ENCODE peak calls at places on chromosome 16, in five cellular contexts. One of them, this sample, is unnamed. For H3K4me1, the result is how much of the 10 kb centered on the place peaks cover.

GRCh38 chr16:27286446-27286845 is 17.9 kb upstream of the NSMCE1 start:
- DNase-seq in K562: no peak
- DNase-seq in mesendoderm: no peak
- DNase-seq in HepG2: peak
- DNase-seq in GM23248: peak
- DNase-seq in this sample: no peak

GRCh38 chr16:10356870-10357842 is 28.7 kb upstream of the ATF7IP2 start:
- DNase-seq in GM23248: no peak
- DNase-seq in K562: no peak
- DNase-seq in mesendoderm: no peak
- DNase-seq in HepG2: peak
- DNase-seq in this sample: no peak

GRCh38 chr16:47731252-47731651 is 270.1 kb downstream of the PHKB start:
- DNase-seq in mesendoderm: no peak
- DNase-seq in HepG2: peak
- DNase-seq in GM23248: peak
- DNase-seq in K562: no peak
- DNase-seq in this sample: no peak

GRCh38 chr16:58497935-58498334 is 2.0 kb upstream of the NDRG4 start:
- DNase-seq in HepG2: no peak
- DNase-seq in K562: no peak
- DNase-seq in GM23248: no peak
- DNase-seq in mesendoderm: no peak
- DNase-seq in this sample: peak

GRCh38 chr16:73047536-73048291 is at the start of gene ZFHX3:
- DNase-seq in GM23248: peak
- DNase-seq in mesendoderm: peak
- DNase-seq in HepG2: peak
- DNase-seq in K562: no peak
- DNase-seq in this sample: peak

GRCh38 chr16:75052481-75053211 is 53.8 kb downstream of the ZNRF1 start:
- DNase-seq in HepG2: no peak
- DNase-seq in K562: no peak
- DNase-seq in mesendoderm: peak
- DNase-seq in GM23248: no peak
- DNase-seq in this sample: no peak

GRCh38 chr16:590165-590874 is 454 bp downstream of the RAB40C start:
- DNase-seq in K562: peak
- DNase-seq in mesendoderm: no peak
- DNase-seq in GM23248: peak
- DNase-seq in HepG2: no peak
- DNase-seq in this sample: peak

GRCh38 chr16:84739349-84740124 is 39.7 kb downstream of the USP10 start:
- DNase-seq in GM23248: peak
- DNase-seq in mesendoderm: no peak
- DNase-seq in HepG2: peak
- DNase-seq in K562: no peak
- DNase-seq in this sample: no peak

GRCh38 chr16:88535181-88535856 is 34.9 kb upstream of the ZC3H18 start:
- DNase-seq in K562: no peak
- DNase-seq in HepG2: no peak
- DNase-seq in mesendoderm: no peak
- DNase-seq in GM23248: no peak
- DNase-seq in this sample: peak

GRCh38 chr16:88534731-88535141 is 35.5 kb upstream of the ZC3H18 start:
- DNase-seq in mesendoderm: peak
- DNase-seq in HepG2: no peak
- DNase-seq in K562: no peak
- DNase-seq in GM23248: peak
- DNase-seq in this sample: peak

GRCh38 chr16:88532434-88533241 is 37.6 kb upstream of the ZC3H18 start:
- DNase-seq in mesendoderm: no peak
- DNase-seq in HepG2: no peak
- DNase-seq in GM23248: no peak
- DNase-seq in K562: no peak
- DNase-seq in this sample: peak

GRCh38 chr16:88533381-88533831 is 36.8 kb upstream of the ZC3H18 start:
- DNase-seq in HepG2: no peak
- DNase-seq in GM23248: peak
- DNase-seq in mesendoderm: peak
- DNase-seq in K562: no peak
- DNase-seq in this sample: peak

GRCh38 chr16:88533945-88534641 is 36.1 kb upstream of the ZC3H18 start:
- DNase-seq in HepG2: no peak
- DNase-seq in mesendoderm: peak
- DNase-seq in K562: no peak
- DNase-seq in GM23248: peak
- DNase-seq in this sample: peak
- H3K9ac ChIP-seq in HepG2: no peak
- H3K9ac ChIP-seq in mesendoderm: peak
- H3K9ac ChIP-seq in K562: no peak
- H3K9ac ChIP-seq in GM23248: peak
- H3K9ac ChIP-seq in this sample: no peak

GRCh38 chr16:56262879-56263245 is 71.6 kb downstream of the GNAO1 start:
- DNase-seq in GM23248: no peak
- DNase-seq in K562: peak
- DNase-seq in mesendoderm: no peak
- DNase-seq in HepG2: no peak
- DNase-seq in this sample: no peak
- H3K27ac ChIP-seq in GM23248: no peak
- H3K27ac ChIP-seq in K562: peak
- H3K27ac ChIP-seq in mesendoderm: no peak
- H3K27ac ChIP-seq in HepG2: no peak
- H3K27ac ChIP-seq in this sample: no peak

GRCh38 chr16:70685938-70686375 is at the start of gene MTSS2:
- DNase-seq in K562: peak
- DNase-seq in mesendoderm: peak
- DNase-seq in GM23248: peak
- DNase-seq in HepG2: peak
- DNase-seq in this sample: peak
- H3K4me1 ChIP-seq in K562: under half
- H3K4me1 ChIP-seq in mesendoderm: under half
- H3K4me1 ChIP-seq in GM23248: under half
- H3K4me1 ChIP-seq in HepG2: half or more
- H3K4me1 ChIP-seq in this sample: half or more

DNA sequence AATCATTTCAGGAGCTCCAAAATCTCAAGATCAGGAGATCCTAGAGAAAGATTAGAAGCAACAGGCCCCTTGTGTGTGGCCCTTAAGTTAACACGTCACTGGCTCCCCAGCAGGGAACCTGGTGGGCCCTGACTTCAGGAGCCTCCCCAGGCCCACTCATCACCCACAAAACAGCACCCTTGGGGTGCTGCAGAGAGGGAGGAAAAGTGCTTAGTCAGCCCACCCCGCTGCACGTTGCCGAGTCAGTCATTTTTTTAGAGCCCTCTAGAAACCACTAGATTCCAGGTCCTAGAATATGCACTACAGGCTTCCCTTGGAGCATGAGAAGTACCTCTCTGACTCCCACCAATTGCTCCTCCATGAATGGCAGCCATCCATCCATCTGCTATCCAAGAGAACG is 156.6 kb downstream of the XYLT1 start:
- DNase-seq in GM23248: no peak
- DNase-seq in HepG2: no peak
- DNase-seq in K562: no peak
- DNase-seq in mesendoderm: no peak
- DNase-seq in this sample: no peak
- H3K9ac ChIP-seq in GM23248: no peak
- H3K9ac ChIP-seq in HepG2: no peak
- H3K9ac ChIP-seq in K562: no peak
- H3K9ac ChIP-seq in mesendoderm: no peak
- H3K9ac ChIP-seq in this sample: no peak

DNA sequence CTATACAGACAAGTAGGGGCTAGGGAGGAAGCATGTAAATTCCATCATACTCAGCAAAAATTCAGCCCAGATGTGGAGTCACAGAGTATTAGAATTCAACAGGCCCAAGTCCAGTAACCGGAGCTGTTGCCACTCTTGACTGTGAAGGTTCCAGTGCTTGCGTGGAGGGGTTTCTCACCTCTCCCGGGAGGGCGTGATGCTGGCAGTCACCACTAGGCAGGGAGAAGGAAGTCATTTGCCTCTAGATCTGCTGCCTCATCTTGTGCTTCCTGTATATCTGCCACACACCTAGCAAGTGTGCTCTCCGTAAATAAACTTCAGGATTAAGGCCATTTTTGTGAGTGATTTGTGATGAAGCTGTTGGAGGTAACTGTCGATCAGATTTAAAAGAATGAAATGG is 1.0 kb upstream of the CKLF start:
- DNase-seq in HepG2: peak
- DNase-seq in mesendoderm: peak
- DNase-seq in GM23248: peak
- DNase-seq in K562: peak
- DNase-seq in this sample: no peak
- H3K27ac ChIP-seq in HepG2: peak
- H3K27ac ChIP-seq in mesendoderm: no peak
- H3K27ac ChIP-seq in GM23248: peak
- H3K27ac ChIP-seq in K562: peak
- H3K27ac ChIP-seq in this sample: no peak

DNA sequence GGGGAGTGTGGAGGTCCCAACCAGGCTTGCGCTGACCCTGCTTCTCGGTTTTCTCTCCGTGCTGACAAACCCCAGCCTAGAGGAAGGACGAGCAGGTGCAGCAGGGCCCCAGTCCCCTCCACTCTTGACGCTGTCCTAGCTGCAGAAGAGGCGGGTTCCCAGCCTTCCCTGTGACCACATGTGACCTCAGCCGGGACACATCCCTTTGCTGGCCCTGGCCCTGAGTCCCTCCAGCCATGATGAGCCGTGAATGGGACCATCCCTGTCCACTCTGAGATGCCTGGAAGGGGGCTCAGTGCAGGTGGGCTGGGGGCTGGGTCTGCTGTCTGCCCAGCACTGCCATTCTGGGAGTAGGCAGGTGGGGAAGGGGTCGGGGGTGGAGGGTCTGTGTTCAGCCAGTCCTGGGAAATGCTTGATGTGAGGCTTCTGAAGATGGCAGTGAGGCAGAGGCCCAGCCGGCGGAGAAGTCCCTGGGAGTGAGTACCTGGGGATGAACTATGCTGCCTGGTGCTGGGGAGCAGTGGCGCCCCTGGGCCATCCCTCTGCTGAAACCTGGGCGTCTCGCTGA is 1.9 kb upstream of the TUBB3 start:
- DNase-seq in GM23248: peak
- DNase-seq in mesendoderm: peak
- DNase-seq in K562: no peak
- DNase-seq in HepG2: peak
- DNase-seq in this sample: peak
- H3K4me1 ChIP-seq in GM23248: under half
- H3K4me1 ChIP-seq in mesendoderm: under half
- H3K4me1 ChIP-seq in K562: under half
- H3K4me1 ChIP-seq in HepG2: half or more
- H3K4me1 ChIP-seq in this sample: under half

DNA sequence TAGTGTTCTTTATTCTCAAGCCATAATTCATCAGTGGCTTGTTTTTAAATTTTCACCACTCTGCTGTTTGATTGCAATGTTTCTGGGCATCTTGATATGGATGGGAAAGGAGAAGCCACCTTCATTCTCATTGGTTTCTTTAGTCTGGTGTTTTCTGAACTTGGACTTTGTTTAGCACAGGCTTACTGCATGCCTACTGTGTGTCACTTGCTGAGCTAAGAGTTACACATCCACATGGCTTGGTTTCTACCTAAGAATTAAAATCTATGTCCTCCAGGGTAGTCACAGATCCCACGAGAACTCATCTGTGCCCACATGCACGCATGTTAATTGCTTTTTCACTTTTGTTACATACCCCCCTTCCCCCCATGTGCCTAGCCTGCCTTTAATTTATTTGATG is 4.6 kb downstream of the CMIP start:
- DNase-seq in GM23248: no peak
- DNase-seq in HepG2: no peak
- DNase-seq in mesendoderm: no peak
- DNase-seq in K562: no peak
- DNase-seq in this sample: no peak
- H3K9ac ChIP-seq in GM23248: no peak
- H3K9ac ChIP-seq in HepG2: peak
- H3K9ac ChIP-seq in mesendoderm: no peak
- H3K9ac ChIP-seq in K562: no peak
- H3K9ac ChIP-seq in this sample: no peak

GRCh38 chr16:56915311-56916105 is 16.4 kb upstream of the HERPUD1 start:
- DNase-seq in GM23248: no peak
- DNase-seq in mesendoderm: no peak
- DNase-seq in K562: no peak
- DNase-seq in HepG2: no peak
- DNase-seq in this sample: peak
- H3K27ac ChIP-seq in GM23248: no peak
- H3K27ac ChIP-seq in mesendoderm: no peak
- H3K27ac ChIP-seq in K562: no peak
- H3K27ac ChIP-seq in HepG2: no peak
- H3K27ac ChIP-seq in this sample: peak

DNA sequence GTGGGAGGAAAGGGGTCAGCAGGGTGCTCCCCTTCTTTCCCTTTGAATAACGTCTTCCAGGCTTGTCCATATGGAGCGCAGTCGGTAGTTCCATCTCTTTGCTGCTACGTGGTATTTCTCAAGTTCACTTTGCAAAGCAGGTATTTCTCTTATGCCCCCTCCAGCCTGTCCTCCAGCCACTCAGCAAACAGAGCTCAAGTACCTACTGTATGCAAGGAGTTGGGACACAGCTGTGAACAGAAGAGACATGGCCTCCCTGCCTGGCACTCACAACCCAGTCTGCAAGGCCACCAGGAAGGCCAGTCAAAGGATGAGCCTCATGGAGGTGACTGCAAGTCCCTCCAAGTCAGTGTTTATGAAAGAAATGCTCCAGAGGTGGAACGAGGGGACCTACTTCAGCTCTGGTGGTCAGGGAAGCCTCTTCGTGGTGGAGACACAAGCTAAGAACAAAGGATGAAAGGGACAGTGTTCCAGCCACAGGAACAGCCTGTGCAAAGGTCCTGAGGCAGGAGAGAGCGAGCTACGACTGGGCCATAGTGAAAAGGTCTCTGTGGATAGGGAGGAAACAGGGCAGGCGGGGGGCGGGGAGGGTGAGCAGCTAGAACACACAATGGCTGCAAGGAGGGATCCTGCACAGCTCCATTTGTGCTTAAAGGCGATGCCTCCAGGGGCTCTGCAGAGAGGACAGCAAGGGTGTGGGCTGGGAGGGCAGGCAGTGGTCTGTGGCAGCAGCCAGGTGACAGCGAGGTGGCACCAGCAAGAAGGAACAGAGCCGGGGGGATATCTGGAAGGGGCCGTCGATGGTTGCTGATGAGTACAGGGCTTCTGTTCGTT is 32.6 kb downstream of the PPL start:
- DNase-seq in K562: no peak
- DNase-seq in HepG2: no peak
- DNase-seq in mesendoderm: no peak
- DNase-seq in GM23248: no peak
- DNase-seq in this sample: no peak
- H3K4me1 ChIP-seq in K562: under half
- H3K4me1 ChIP-seq in HepG2: under half
- H3K4me1 ChIP-seq in mesendoderm: under half
- H3K4me1 ChIP-seq in GM23248: under half
- H3K4me1 ChIP-seq in this sample: under half

DNA sequence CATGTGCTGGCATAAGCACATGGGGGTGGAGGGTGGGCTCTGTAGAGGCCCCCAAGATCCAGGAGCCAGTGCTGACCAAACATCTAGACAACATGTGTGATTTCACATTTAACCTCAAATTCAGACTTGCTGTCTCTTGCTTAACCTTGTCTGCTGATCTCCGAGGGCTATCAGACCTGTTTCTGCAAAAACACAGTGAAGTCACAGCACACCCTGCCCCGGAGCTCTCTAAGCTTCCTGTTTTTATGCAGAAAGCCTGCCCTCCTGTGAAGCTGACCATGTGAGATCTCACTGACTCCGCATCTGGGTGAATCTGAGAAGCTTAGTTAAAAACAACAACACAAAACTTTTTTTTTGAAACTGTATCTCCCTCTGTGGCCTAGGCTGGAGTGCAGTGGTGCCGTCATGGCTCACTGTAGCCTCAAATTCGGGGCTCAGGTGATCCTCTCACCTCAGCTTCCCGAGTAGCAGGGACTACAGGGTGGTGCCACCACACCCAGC is 6.6 kb upstream of the DPEP2 start:
- DNase-seq in mesendoderm: peak
- DNase-seq in GM23248: no peak
- DNase-seq in K562: no peak
- DNase-seq in HepG2: no peak
- DNase-seq in this sample: no peak
- H3K9ac ChIP-seq in mesendoderm: no peak
- H3K9ac ChIP-seq in GM23248: no peak
- H3K9ac ChIP-seq in K562: no peak
- H3K9ac ChIP-seq in HepG2: peak
- H3K9ac ChIP-seq in this sample: no peak